ENCODE peak calls at places on chromosomes 7 and 10, in seven cellular contexts. One of them, this sample, is unnamed. For H3K36me3, the result is how much of the 10 kb centered on the place peaks cover.

GRCh38 chr7:114645451-114645850 is 230.8 kb downstream of the FOXP2 start:
- DNase-seq in fibroblast of lung: no peak
- DNase-seq in psoas muscle: no peak
- DNase-seq in IMR-90: no peak
- DNase-seq in GM06990: no peak
- DNase-seq in lung: no peak
- DNase-seq in Caco-2: no peak
- DNase-seq in this sample: no peak

GRCh38 chr7:98056580-98056979 is 50.1 kb upstream of the LMTK2 start:
- DNase-seq in Caco-2: no peak
- DNase-seq in lung: no peak
- DNase-seq in fibroblast of lung: no peak
- DNase-seq in GM06990: no peak
- DNase-seq in psoas muscle: no peak
- DNase-seq in IMR-90: no peak
- DNase-seq in this sample: no peak

GRCh38 chr7:33591481-33591880 is 313.9 kb upstream of the BMPER start:
- DNase-seq in lung: no peak
- DNase-seq in fibroblast of lung: peak
- DNase-seq in Caco-2: no peak
- DNase-seq in GM06990: no peak
- DNase-seq in psoas muscle: no peak
- DNase-seq in IMR-90: peak
- DNase-seq in this sample: no peak

GRCh38 chr7:5589819-5590595 is 166.4 kb upstream of the TNRC18 start:
- DNase-seq in fibroblast of lung: no peak
- DNase-seq in GM06990: no peak
- DNase-seq in IMR-90: no peak
- DNase-seq in lung: no peak
- DNase-seq in psoas muscle: no peak
- DNase-seq in Caco-2: no peak
- DNase-seq in this sample: no peak

GRCh38 chr10:63465293-63466167 is at the start of gene JMJD1C:
- DNase-seq in fibroblast of lung: peak
- DNase-seq in GM06990: peak
- DNase-seq in Caco-2: peak
- DNase-seq in psoas muscle: peak
- DNase-seq in IMR-90: peak
- DNase-seq in lung: peak
- DNase-seq in this sample: no peak

GRCh38 chr7:133051066-133051465 is 30.8 kb downstream of the CHCHD3 start:
- DNase-seq in GM06990: no peak
- DNase-seq in lung: no peak
- DNase-seq in fibroblast of lung: peak
- DNase-seq in psoas muscle: no peak
- DNase-seq in Caco-2: no peak
- DNase-seq in IMR-90: peak
- DNase-seq in this sample: no peak

GRCh38 chr10:28291881-28292297 is 11.0 kb downstream of the MPP7 start:
- DNase-seq in Caco-2: no peak
- DNase-seq in psoas muscle: no peak
- DNase-seq in GM06990: no peak
- DNase-seq in IMR-90: peak
- DNase-seq in lung: no peak
- DNase-seq in fibroblast of lung: peak
- DNase-seq in this sample: peak

GRCh38 chr10:89086801-89087513 is 96.4 kb downstream of the FAS start:
- DNase-seq in IMR-90: peak
- DNase-seq in GM06990: no peak
- DNase-seq in lung: peak
- DNase-seq in fibroblast of lung: peak
- DNase-seq in Caco-2: no peak
- DNase-seq in psoas muscle: peak
- DNase-seq in this sample: peak

GRCh38 chr7:130845581-130846085 is 111.6 kb upstream of the KLF14 start:
- DNase-seq in GM06990: no peak
- DNase-seq in psoas muscle: no peak
- DNase-seq in IMR-90: peak
- DNase-seq in Caco-2: no peak
- DNase-seq in fibroblast of lung: peak
- DNase-seq in lung: no peak
- DNase-seq in this sample: peak

GRCh38 chr7:101120315-101120714 is 6.6 kb upstream of the SERPINE1 start:
- DNase-seq in IMR-90: no peak
- DNase-seq in psoas muscle: no peak
- DNase-seq in fibroblast of lung: no peak
- DNase-seq in Caco-2: no peak
- DNase-seq in GM06990: no peak
- DNase-seq in lung: no peak
- DNase-seq in this sample: no peak

GRCh38 chr10:18157909-18158308 is 17.7 kb downstream of the CACNB2 start:
- DNase-seq in GM06990: no peak
- DNase-seq in IMR-90: peak
- DNase-seq in psoas muscle: no peak
- DNase-seq in Caco-2: no peak
- DNase-seq in lung: no peak
- DNase-seq in fibroblast of lung: peak
- DNase-seq in this sample: peak

GRCh38 chr10:51667992-51668689 is 31.3 kb downstream of the CSTF2T start:
- DNase-seq in Caco-2: no peak
- DNase-seq in fibroblast of lung: peak
- DNase-seq in IMR-90: peak
- DNase-seq in psoas muscle: no peak
- DNase-seq in lung: no peak
- DNase-seq in GM06990: no peak
- DNase-seq in this sample: no peak

GRCh38 chr10:90652519-90652918 is 205.3 kb downstream of the HTR7 start:
- DNase-seq in GM06990: no peak
- DNase-seq in IMR-90: peak
- DNase-seq in Caco-2: no peak
- DNase-seq in psoas muscle: no peak
- DNase-seq in lung: no peak
- DNase-seq in fibroblast of lung: peak
- DNase-seq in this sample: no peak

GRCh38 chr7:136136906-136137305 is 159.7 kb upstream of the MTPN start:
- DNase-seq in fibroblast of lung: no peak
- DNase-seq in GM06990: no peak
- DNase-seq in psoas muscle: no peak
- DNase-seq in lung: no peak
- DNase-seq in IMR-90: no peak
- DNase-seq in Caco-2: no peak
- DNase-seq in this sample: no peak

GRCh38 chr10:117431160-117431559 is 55.9 kb upstream of the PDZD8 start:
- DNase-seq in Caco-2: no peak
- DNase-seq in IMR-90: no peak
- DNase-seq in fibroblast of lung: no peak
- DNase-seq in GM06990: no peak
- DNase-seq in psoas muscle: no peak
- DNase-seq in lung: no peak
- DNase-seq in this sample: no peak

DNA sequence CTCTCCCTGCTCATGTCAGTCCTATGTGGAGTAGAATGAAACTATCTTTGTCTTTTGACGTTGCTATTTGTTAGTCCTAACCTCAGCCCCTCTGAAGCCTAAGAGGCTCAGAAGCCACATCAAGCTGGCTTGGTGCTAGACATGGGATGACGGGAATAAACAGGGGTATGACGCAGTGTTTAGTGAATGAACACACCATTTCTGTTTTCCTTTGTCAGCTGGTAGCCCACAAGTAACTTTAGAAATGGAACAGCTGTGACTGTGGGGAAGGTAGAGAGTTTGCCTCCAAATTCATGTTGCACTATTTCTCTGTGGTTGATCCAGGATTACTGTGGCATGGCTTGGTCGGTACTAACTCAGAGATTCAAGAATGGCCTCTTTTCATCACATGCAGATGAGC is 31.3 kb downstream of the COX15 start:
- DNase-seq in GM06990: no peak
- DNase-seq in lung: no peak
- DNase-seq in Caco-2: no peak
- DNase-seq in psoas muscle: no peak
- DNase-seq in IMR-90: no peak
- DNase-seq in fibroblast of lung: no peak
- DNase-seq in this sample: no peak
- H3K4me3 ChIP-seq in GM06990: no peak
- H3K4me3 ChIP-seq in lung: no peak
- H3K4me3 ChIP-seq in Caco-2: no peak
- H3K4me3 ChIP-seq in psoas muscle: no peak
- H3K4me3 ChIP-seq in IMR-90: no peak
- H3K4me3 ChIP-seq in fibroblast of lung: no peak
- H3K4me3 ChIP-seq in this sample: no peak

GRCh38 chr10:93461807-93462178 is 20.3 kb downstream of the MYOF start:
- DNase-seq in fibroblast of lung: no peak
- DNase-seq in GM06990: no peak
- DNase-seq in IMR-90: peak
- DNase-seq in Caco-2: no peak
- DNase-seq in psoas muscle: no peak
- DNase-seq in lung: no peak
- DNase-seq in this sample: no peak
- TF ChIP-seq CTCF in fibroblast of lung: no peak
- TF ChIP-seq CTCF in GM06990: no peak
- TF ChIP-seq CTCF in IMR-90: no peak
- TF ChIP-seq CTCF in Caco-2: no peak
- TF ChIP-seq CTCF in psoas muscle: no peak
- TF ChIP-seq CTCF in lung: no peak
- TF ChIP-seq CTCF in this sample: no peak

GRCh38 chr7:154429666-154430404 is 377.6 kb downstream of the DPP6 start:
- DNase-seq in fibroblast of lung: no peak
- DNase-seq in psoas muscle: peak
- DNase-seq in lung: no peak
- DNase-seq in GM06990: no peak
- DNase-seq in Caco-2: no peak
- DNase-seq in IMR-90: no peak
- DNase-seq in this sample: no peak
- H3K36me3 ChIP-seq in fibroblast of lung: under half
- H3K36me3 ChIP-seq in psoas muscle: under half
- H3K36me3 ChIP-seq in lung: under half
- H3K36me3 ChIP-seq in GM06990: under half
- H3K36me3 ChIP-seq in Caco-2: under half
- H3K36me3 ChIP-seq in IMR-90: under half
- H3K36me3 ChIP-seq in this sample: under half

DNA sequence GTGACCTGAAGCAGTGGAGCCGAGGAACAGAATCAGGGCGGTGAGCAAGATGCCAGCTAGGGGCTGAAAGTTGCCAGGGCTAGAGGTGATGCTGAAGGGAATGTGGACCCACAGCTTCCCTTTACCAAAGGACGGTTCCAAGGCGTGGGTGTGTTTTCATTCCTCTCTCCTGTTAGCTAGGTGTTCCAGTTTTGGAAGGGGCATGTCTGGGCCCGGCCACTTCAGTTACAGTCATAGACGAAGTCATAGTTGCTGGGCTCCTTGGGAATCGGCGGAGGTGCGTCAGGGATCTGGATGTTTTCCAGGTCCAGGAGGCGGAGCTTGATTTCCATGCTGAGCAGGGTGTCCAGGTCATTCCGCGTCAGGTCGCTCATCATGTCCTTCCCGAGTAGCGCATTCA is 131.0 kb upstream of the AOAH start:
- DNase-seq in Caco-2: no peak
- DNase-seq in psoas muscle: no peak
- DNase-seq in GM06990: no peak
- DNase-seq in lung: no peak
- DNase-seq in IMR-90: no peak
- DNase-seq in fibroblast of lung: no peak
- DNase-seq in this sample: no peak
- H3K4me3 ChIP-seq in Caco-2: no peak
- H3K4me3 ChIP-seq in psoas muscle: no peak
- H3K4me3 ChIP-seq in GM06990: no peak
- H3K4me3 ChIP-seq in lung: no peak
- H3K4me3 ChIP-seq in IMR-90: no peak
- H3K4me3 ChIP-seq in fibroblast of lung: no peak
- H3K4me3 ChIP-seq in this sample: no peak

DNA sequence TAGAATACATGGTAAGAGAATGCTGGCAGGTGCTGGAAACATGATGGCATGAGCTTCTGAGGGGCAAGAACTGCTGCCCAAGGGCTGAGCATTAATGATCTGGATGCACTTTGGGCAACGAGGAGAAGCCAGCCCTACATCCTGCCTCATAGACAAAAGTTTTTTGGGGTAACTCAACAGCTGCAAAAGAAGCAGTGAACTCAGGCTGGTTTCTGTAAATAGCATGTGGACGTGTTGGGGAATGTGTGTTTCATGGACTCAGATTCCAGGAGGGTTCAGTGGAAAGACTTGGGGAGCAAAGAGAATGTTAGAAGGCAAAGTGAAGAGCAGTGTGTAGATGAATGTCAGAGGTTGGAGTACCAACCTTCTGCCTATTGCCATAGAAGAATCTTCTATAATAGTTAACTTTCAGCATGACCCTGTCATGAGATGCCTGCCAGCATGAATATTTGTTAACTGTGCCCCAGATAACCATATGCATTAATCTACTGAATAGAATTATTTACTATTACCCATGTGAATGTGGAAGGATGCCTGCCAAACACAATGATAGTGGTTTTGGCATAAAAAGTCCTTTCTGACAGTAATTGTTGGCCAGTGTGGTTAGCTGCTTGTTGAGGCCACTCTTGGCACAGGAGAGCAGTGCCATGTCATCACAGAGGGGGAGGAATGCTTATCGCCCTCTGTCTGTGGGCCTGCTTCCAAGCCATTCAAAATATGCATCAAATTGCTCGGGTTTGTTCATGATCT is 165.6 kb downstream of the WNT2 start:
- DNase-seq in fibroblast of lung: peak
- DNase-seq in Caco-2: no peak
- DNase-seq in psoas muscle: peak
- DNase-seq in lung: peak
- DNase-seq in GM06990: no peak
- DNase-seq in IMR-90: peak
- DNase-seq in this sample: peak
- TF ChIP-seq CTCF in fibroblast of lung: peak
- TF ChIP-seq CTCF in Caco-2: no peak
- TF ChIP-seq CTCF in psoas muscle: no peak
- TF ChIP-seq CTCF in lung: no peak
- TF ChIP-seq CTCF in GM06990: no peak
- TF ChIP-seq CTCF in IMR-90: peak
- TF ChIP-seq CTCF in this sample: peak

GRCh38 chr10:87952612-87953011 is 89.2 kb downstream of the PTEN start:
- DNase-seq in lung: no peak
- DNase-seq in fibroblast of lung: no peak
- DNase-seq in psoas muscle: no peak
- DNase-seq in GM06990: no peak
- DNase-seq in IMR-90: no peak
- DNase-seq in Caco-2: no peak
- DNase-seq in this sample: no peak
- H3K36me3 ChIP-seq in lung: under half
- H3K36me3 ChIP-seq in fibroblast of lung: under half
- H3K36me3 ChIP-seq in psoas muscle: under half
- H3K36me3 ChIP-seq in GM06990: under half
- H3K36me3 ChIP-seq in IMR-90: under half
- H3K36me3 ChIP-seq in Caco-2: under half
- H3K36me3 ChIP-seq in this sample: under half

GRCh38 chr7:143054621-143055020 is 2.5 kb downstream of the OR6V1 start:
- DNase-seq in Caco-2: no peak
- DNase-seq in fibroblast of lung: no peak
- DNase-seq in GM06990: no peak
- DNase-seq in IMR-90: no peak
- DNase-seq in psoas muscle: no peak
- DNase-seq in lung: no peak
- DNase-seq in this sample: no peak
- H3K4me3 ChIP-seq in Caco-2: no peak
- H3K4me3 ChIP-seq in fibroblast of lung: no peak
- H3K4me3 ChIP-seq in GM06990: no peak
- H3K4me3 ChIP-seq in IMR-90: no peak
- H3K4me3 ChIP-seq in psoas muscle: no peak
- H3K4me3 ChIP-seq in lung: no peak
- H3K4me3 ChIP-seq in this sample: no peak